ENCODE peak calls at places on chromosomes 4 and X, in seven cellular contexts. F is naive thymus-derived CD8-positive, alpha-beta T cell; I is Caki2; N is substantia nigra; L is right cardiac atrium; S is mucosa of gallbladder; D is skeletal muscle cell. O is an unnamed sample.

GRCh38 chrX:69066021-69066757 is 99.1 kb downstream of the PJA1 start:
- DNase-seq in F (no peak), I (no peak), N (no peak), L (no peak), S (no peak), D (no peak), O (no peak)

GRCh38 chr4:140085062-140085622 is 68.8 kb downstream of the MAML3 start:
- DNase-seq in F (no peak), I (peak; percentile 54), N (no peak), L (no peak), S (no peak), D (no peak), O (no peak)

GRCh38 chrX:50180073-50180940 is 20.5 kb downstream of the AKAP4 start:
- DNase-seq in F (no peak), I (peak; percentile 18), N (no peak), L (no peak), S (no peak), D (no peak), O (no peak)

GRCh38 chrX:20066968-20067708 is 49.6 kb downstream of the MAP7D2 start:
- DNase-seq in F (peak; percentile 45), I (peak; percentile 59), N (no peak), L (no peak), S (peak; percentile 30), D (no peak), O (no peak)

GRCh38 chrX:53227224-53227765 is 2.3 kb upstream of the KDM5C start:
- DNase-seq in F (no peak), I (no peak), N (no peak), L (no peak), S (no peak), D (no peak), O (no peak)

GRCh38 chr4:116357758-116358157 is 727.6 kb downstream of the TRAM1L1 start:
- DNase-seq in F (no peak), I (peak; percentile 43), N (no peak), L (no peak), S (no peak), D (no peak), O (no peak)

GRCh38 chr4:158859661-158860060 is 90.8 kb downstream of the FNIP2 start:
- DNase-seq in F (no peak), I (no peak), N (no peak), L (no peak), S (no peak), D (no peak), O (no peak)

GRCh38 chr4:183201331-183201730 is 102.3 kb downstream of the WWC2 start:
- DNase-seq in F (no peak), I (no peak), N (no peak), L (no peak), S (no peak), D (peak; percentile 60), O (no peak)

GRCh38 chrX:39261446-39262147 is 460.3 kb downstream of the MID1IP1 start:
- DNase-seq in F (no peak), I (peak; percentile 26), N (no peak), L (no peak), S (no peak), D (peak; percentile 2), O (no peak)

GRCh38 chr4:182758288-182758687 is 158.9 kb downstream of the DCTD start:
- DNase-seq in F (no peak), I (no peak), N (no peak), L (no peak), S (no peak), D (no peak), O (no peak)

GRCh38 chr4:4855293-4856070 is 4.0 kb upstream of the MSX1 start:
- DNase-seq in F (peak; percentile 16), I (no peak), N (no peak), L (no peak), S (no peak), D (no peak), O (no peak)

GRCh38 chr4:77433102-77433733 is 172.4 kb upstream of the CXCL13 start:
- DNase-seq in F (no peak), I (peak; percentile 44), N (no peak), L (no peak), S (no peak), D (peak; percentile 9), O (no peak)

GRCh38 chr4:127642169-127642568 is 9.4 kb downstream of the INTU start:
- DNase-seq in F (no peak), I (no peak), N (no peak), L (no peak), S (no peak), D (no peak), O (no peak)

GRCh38 chr4:143241892-143242291 is 57.2 kb downstream of the USP38 start:
- DNase-seq in F (no peak), I (peak; percentile 18), N (no peak), L (no peak), S (no peak), D (no peak), O (no peak)

GRCh38 chrX:130125090-130125489 is 14.8 kb upstream of the ELF4 start:
- DNase-seq in F (no peak), I (no peak), N (peak; percentile 2), L (peak; percentile 77), S (peak; percentile 46), D (no peak), O (no peak)

GRCh38 chrX:68807818-68808217 is 21.0 kb upstream of the EFNB1 start:
- DNase-seq in F (no peak), I (peak; percentile 8), N (no peak), L (no peak), S (no peak), D (no peak), O (no peak)

GRCh38 chrX:155148724-155149537 is 67.3 kb upstream of the VBP1 start:
- DNase-seq in F (no peak), I (peak; percentile 1), N (peak; percentile 3), L (no peak), S (peak; percentile 22), D (no peak), O (no peak)

GRCh38 chr4:15930314-15930713 is 8.2 kb downstream of the FGFBP1 start:
- DNase-seq in F (no peak), I (no peak), N (no peak), L (no peak), S (no peak), D (no peak), O (no peak)

GRCh38 chr4:158906073-158906472 is 137.2 kb downstream of the FNIP2 start:
- DNase-seq in F (no peak), I (no peak), N (no peak), L (no peak), S (no peak), D (no peak), O (no peak)

GRCh38 chr4:48343035-48343434 is 1.7 kb downstream of the SLAIN2 start:
- DNase-seq in F (no peak), I (no peak), N (no peak), L (no peak), S (no peak), D (no peak), O (no peak)

GRCh38 chrX:144730486-144730885 is 516.8 kb upstream of the SPANXN1 start:
- DNase-seq in F (no peak), I (no peak), N (no peak), L (no peak), S (no peak), D (peak; percentile 31), O (no peak)

GRCh38 chr4:11149612-11150259 is 279.0 kb downstream of the HS3ST1 start:
- DNase-seq in F (no peak), I (no peak), N (no peak), L (no peak), S (no peak), D (no peak), O (no peak)

GRCh38 chrX:129932137-129932791 is 26.3 kb downstream of the UTP14A start:
- DNase-seq in F (peak; percentile 90), I (peak; percentile 21), N (peak; percentile 74), L (peak; percentile 97), S (peak; percentile 89), D (peak; percentile 71), O (peak; percentile 75)

GRCh38 chrX:39953879-39954278 is 143.9 kb downstream of the BCOR start:
- DNase-seq in F (no peak), I (peak; percentile 80), N (no peak), L (peak; percentile 77), S (peak; percentile 86), D (peak; percentile 41), O (no peak)

GRCh38 chrX:130028196-130028595 is 45.8 kb downstream of the BCORL1 start:
- DNase-seq in F (peak; percentile 67), I (no peak), N (peak; percentile 8), L (peak; percentile 76), S (peak; percentile 26), D (peak; percentile 16), O (no peak)

GRCh38 chr4:152185786-152186540 is 349.9 kb downstream of the FBXW7 start:
- DNase-seq in F (no peak), I (no peak), N (no peak), L (no peak), S (no peak), D (no peak), O (no peak)

GRCh38 chr4:103075435-103075893 is 1.1 kb downstream of the SLC9B2 start:
- DNase-seq in F (no peak), I (no peak), N (no peak), L (no peak), S (peak; percentile 40), D (no peak), O (no peak)

GRCh38 chr4:144295286-144295995 is 154.9 kb upstream of the GYPA start:
- DNase-seq in F (no peak), I (no peak), N (no peak), L (no peak), S (no peak), D (no peak), O (no peak)

O was measured in esophagus squamous epithelium.